ENCODE peak calls at places on chromosomes 13 and 19, in ten cellular contexts. L is Daoy; W is posterior cingulate gyrus; S is stimulated activated CD4-positive, alpha-beta T cell treated with anti-CD3 and anti-CD28 coated beads, Interleukin-1b, Interleukin-23, amount 100 ng/mL, for 24 hours; Z is breast epithelium; H is activated naive CD8-positive, alpha-beta T cell treated with anti-CD3 and anti-CD28 coated beads, Interleukin-2, amount 50 U/mL, for 16 hours; F is fibroblast of mammary gland; M is brain microvascular endothelial cell; D is stimulated activated CD8-positive, alpha-beta memory T cell treated with anti-CD3 and anti-CD28 coated beads, Interleukin-7, amount 100 ng/mL, for 4 hours; Q is T-cell. V is an unnamed sample.

GRCh38 chr19:55683449-55684261 is 8.6 kb downstream of the EPN1 start:
- DNase-seq in W (no peak), H (no peak), M (no peak), S (no peak), L (no peak), D (no peak), F (no peak), Z (no peak), Q (no peak), V (no peak)

GRCh38 chr13:52787212-52787611 is 47.6 kb upstream of the CNMD start:
- DNase-seq in D (no peak), W (no peak), F (no peak), M (no peak), Z (no peak), L (no peak), Q (no peak), H (no peak), S (no peak), V (no peak)

GRCh38 chr13:34413538-34414210 is 528.4 kb upstream of the NBEA start:
- DNase-seq in F (no peak), Z (no peak), D (no peak), W (no peak), H (no peak), L (no peak), M (no peak), S (no peak), Q (no peak), V (no peak)

GRCh38 chr13:112174476-112175110 is 107.6 kb downstream of the SOX1 start:
- DNase-seq in H (no peak), D (no peak), Q (no peak), M (no peak), F (no peak), Z (no peak), S (no peak), L (peak), W (no peak), V (no peak)

GRCh38 chr13:114145256-114145655 is 12.8 kb upstream of the RASA3 start:
- DNase-seq in Q (no peak), D (no peak), L (no peak), W (no peak), H (no peak), Z (no peak), S (no peak), F (no peak), M (no peak), V (no peak)

GRCh38 chr13:50081106-50081898 is 66.1 kb downstream of the KCNRG start:
- DNase-seq in F (no peak), S (peak), Z (peak), W (peak), H (no peak), M (no peak), D (peak), L (peak), Q (peak), V (peak)

GRCh38 chr19:41422456-41422855 is 4.7 kb downstream of the B3GNT8 start:
- DNase-seq in Q (no peak), Z (no peak), F (no peak), H (no peak), D (no peak), W (no peak), S (no peak), L (no peak), M (no peak), V (no peak)

GRCh38 chr19:10256970-10257615 is 5.1 kb downstream of the MRPL4 start:
- DNase-seq in D (no peak), H (no peak), Z (no peak), W (no peak), L (no peak), M (no peak), S (no peak), Q (no peak), F (no peak), V (no peak)

GRCh38 chr19:51157265-51157664 is 15.2 kb downstream of the SIGLEC7 start:
- DNase-seq in M (no peak), H (no peak), D (no peak), Z (no peak), L (no peak), W (no peak), Q (no peak), F (no peak), S (no peak), V (no peak)

GRCh38 chr13:76552373-76552772 is 333.8 kb downstream of the KCTD12 start:
- DNase-seq in S (no peak), F (no peak), H (no peak), M (no peak), Z (no peak), Q (no peak), W (no peak), L (no peak), D (no peak), V (no peak)

GRCh38 chr19:6421075-6422014 is 3.3 kb downstream of the KHSRP start:
- DNase-seq in Z (no peak), Q (no peak), S (no peak), L (no peak), F (no peak), W (no peak), M (no peak), H (no peak), D (no peak), V (no peak)

GRCh38 chr13:90302113-90302512 is 1045.4 kb upstream of the MIR17HG start:
- DNase-seq in Q (no peak), D (no peak), L (no peak), H (no peak), F (peak), W (no peak), M (peak), Z (no peak), S (no peak), V (no peak)

GRCh38 chr13:98267080-98267912 is 90.2 kb upstream of the RNF113B start:
- DNase-seq in W (no peak), Z (no peak), M (peak), H (no peak), Q (no peak), F (peak), S (no peak), L (no peak), D (no peak), V (no peak)

GRCh38 chr19:47514151-47514868 is 553 bp downstream of the NAPA start:
- DNase-seq in M (no peak), D (peak), S (no peak), W (no peak), F (no peak), H (no peak), Q (no peak), Z (no peak), L (no peak), V (no peak)

GRCh38 chr19:398719-399118 is 10.2 kb downstream of the C2CD4C start:
- DNase-seq in D (no peak), W (no peak), Z (no peak), H (no peak), M (no peak), F (no peak), L (no peak), S (no peak), Q (no peak), V (no peak)

GRCh38 chr13:89279374-89279773 is 1608.2 kb downstream of the SLITRK5 start:
- DNase-seq in Z (no peak), S (no peak), Q (no peak), W (no peak), D (no peak), M (no peak), H (no peak), F (no peak), L (no peak), V (no peak)

GRCh38 chr19:46621191-46622117 is 3.4 kb downstream of the PTGIR start:
- DNase-seq in M (no peak), S (no peak), W (no peak), D (no peak), Z (no peak), F (no peak), H (no peak), Q (no peak), L (no peak), V (no peak)

GRCh38 chr13:21458457-21458815 is 667 bp downstream of the ZDHHC20 start:
- DNase-seq in W (no peak), F (no peak), H (no peak), S (peak), D (peak), M (no peak), Q (peak), L (peak), Z (peak), V (no peak)

GRCh38 chr19:4373601-4374441 is 26.5 kb downstream of the SH3GL1 start:
- DNase-seq in D (no peak), M (no peak), H (no peak), Q (no peak), L (no peak), W (no peak), F (peak), S (no peak), Z (no peak), V (no peak)

GRCh38 chr13:52782486-52783448 is 43.1 kb upstream of the CNMD start:
- DNase-seq in S (no peak), W (no peak), D (no peak), F (no peak), H (no peak), M (no peak), Z (no peak), L (no peak), Q (no peak), V (no peak)

GRCh38 chr19:8208710-8209110 is 460 bp upstream of the CERS4 start:
- DNase-seq in L (no peak), H (no peak), W (no peak), S (no peak), F (no peak), Q (peak), D (no peak), M (no peak), Z (no peak), V (no peak)

GRCh38 chr13:25971499-25972145 is 80.2 kb downstream of the SHISA2 start:
- DNase-seq in Q (peak), W (no peak), M (no peak), S (no peak), F (no peak), Z (no peak), D (peak), H (no peak), L (no peak), V (no peak)